ENCODE peak calls at places on chromosome 3, in seven cellular contexts. J is uterus, L is astrocyte, F is transverse colon, E is mammary epithelial cell, H is sigmoid colon, R is psoas muscle. X is an unnamed sample.

GRCh38 chr3:25259871-25260270 is 168.2 kb upstream of the RARB start:
- DNase-seq in J (no peak), L (no peak), F (no peak), E (no peak), H (no peak), R (no peak), X (no peak)

GRCh38 chr3:128378631-128379347 is 87.9 kb downstream of the DNAJB8 start:
- DNase-seq in J (peak; percentile 53), L (peak; percentile 69), F (no peak), E (no peak), H (peak; percentile 77), R (peak; percentile 59), X (peak; percentile 43)

GRCh38 chr3:99817437-99818240 is at the start of gene CMSS1:
- DNase-seq in J (peak; percentile 93), L (peak; percentile 84), F (peak; percentile 96), E (peak; percentile 90), H (peak; percentile 97), R (peak; percentile 97), X (peak; percentile 96)

GRCh38 chr3:126083138-126083445 is 832 bp downstream of the SLC41A3 start:
- DNase-seq in J (no peak), L (no peak), F (no peak), E (no peak), H (no peak), R (no peak), X (no peak)

GRCh38 chr3:52434491-52435115 is 10.3 kb downstream of the SEMA3G start:
- DNase-seq in J (no peak), L (no peak), F (no peak), E (no peak), H (peak; percentile 48), R (no peak), X (no peak)

GRCh38 chr3:52046186-52046913 is 10.0 kb downstream of the DUSP7 start:
- DNase-seq in J (peak; percentile 55), L (peak; percentile 98), F (no peak), E (peak; percentile 100), H (no peak), R (peak; percentile 56), X (no peak)

GRCh38 chr3:189360291-189360690 is 188.5 kb downstream of the TPRG1 start:
- DNase-seq in J (no peak), L (peak; percentile 54), F (no peak), E (no peak), H (no peak), R (no peak), X (no peak)

GRCh38 chr3:6228958-6229683 is 631.8 kb upstream of the GRM7 start:
- DNase-seq in J (no peak), L (no peak), F (no peak), E (no peak), H (no peak), R (no peak), X (no peak)

GRCh38 chr3:36075491-36075890 is 304.8 kb upstream of the STAC start:
- DNase-seq in J (no peak), L (peak; percentile 10), F (no peak), E (peak; percentile 2), H (no peak), R (no peak), X (no peak)

GRCh38 chr3:146170591-146170990 is 9.6 kb upstream of the PLOD2 start:
- DNase-seq in J (no peak), L (no peak), F (no peak), E (no peak), H (no peak), R (no peak), X (no peak)

GRCh38 chr3:105844713-105845112 is 24.1 kb downstream of the CBLB start:
- DNase-seq in J (no peak), L (no peak), F (no peak), E (no peak), H (no peak), R (no peak), X (no peak)

GRCh38 chr3:65808407-65808806 is 230.3 kb downstream of the MAGI1 start:
- DNase-seq in J (no peak), L (no peak), F (no peak), E (no peak), H (no peak), R (no peak), X (no peak)

GRCh38 chr3:151197981-151198767 is 4.8 kb downstream of the GPR171 start:
- DNase-seq in J (no peak), L (peak; percentile 53), F (no peak), E (no peak), H (no peak), R (no peak), X (no peak)

GRCh38 chr3:87615506-87615905 is 339.1 kb upstream of the POU1F1 start:
- DNase-seq in J (no peak), L (no peak), F (no peak), E (no peak), H (no peak), R (no peak), X (no peak)

GRCh38 chr3:36956155-36956554 is 11.3 kb upstream of the TRANK1 start:
- DNase-seq in J (no peak), L (no peak), F (no peak), E (no peak), H (no peak), R (no peak), X (no peak)

GRCh38 chr3:175007316-175007715 is 148.2 kb downstream of the NAALADL2 start:
- DNase-seq in J (no peak), L (no peak), F (no peak), E (no peak), H (no peak), R (no peak), X (no peak)

GRCh38 chr3:55607844-55608243 is 120.7 kb upstream of the WNT5A start:
- DNase-seq in J (no peak), L (no peak), F (no peak), E (no peak), H (no peak), R (no peak), X (no peak)

GRCh38 chr3:100499651-100500050 is 7.2 kb downstream of the TMEM45A start:
- DNase-seq in J (no peak), L (no peak), F (no peak), E (no peak), H (no peak), R (no peak), X (no peak)

DNA sequence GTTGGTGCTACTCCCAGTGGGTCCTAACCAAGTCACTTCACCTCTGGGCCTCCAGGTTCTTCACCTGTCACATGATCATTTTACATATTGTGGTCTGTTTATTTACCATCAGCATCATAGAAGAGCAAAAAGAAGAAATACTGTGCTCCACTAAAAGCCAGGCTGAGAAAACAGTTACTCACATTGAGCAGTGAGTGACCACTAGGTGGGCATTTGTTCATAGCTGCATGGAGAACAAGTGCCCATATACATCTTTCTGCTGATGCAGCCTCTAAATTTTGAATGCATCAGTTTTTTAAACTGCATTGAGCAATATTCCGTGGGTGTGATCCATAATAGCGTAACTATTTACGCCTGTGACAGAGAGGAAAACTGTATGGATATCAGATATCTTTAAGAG is 76.2 kb downstream of the DCUN1D1 start:
- DNase-seq in J (no peak), L (no peak), F (no peak), E (no peak), H (no peak), R (no peak), X (no peak)
- TF ChIP-seq CTCF in J (no peak), L (peak; percentile 16), F (no peak), E (peak; percentile 1), H (no peak), R (no peak), X (no peak)

GRCh38 chr3:42095540-42095939 is 4.4 kb downstream of the TRAK1 start:
- DNase-seq in J (no peak), L (no peak), F (no peak), E (no peak), H (no peak), R (no peak), X (no peak)
- H3K4me1 ChIP-seq in J (peaks cover 18% of the 10 kb centered on the region), L (peaks cover 42% of the 10 kb centered on the region), F (peaks cover 5% of the 10 kb centered on the region), E (peaks cover 30% of the 10 kb centered on the region), H (peaks cover 74% of the 10 kb centered on the region), R (peaks cover 56% of the 10 kb centered on the region), X (no peaks in the 10 kb centered on the region)

GRCh38 chr3:129890891-129891290 is 2.6 kb downstream of the TMCC1 start:
- DNase-seq in J (no peak), L (no peak), F (no peak), E (no peak), H (no peak), R (no peak), X (no peak)
- H3K4me3 ChIP-seq in J (no peak overlapping the region), L (no peak overlapping the region), F (no peak overlapping the region), E (no peak overlapping the region), H (no peak overlapping the region), R (peak overlapping the region; percentile 95), X (no peak overlapping the region)

GRCh38 chr3:71649757-71650156 is 66.2 kb upstream of the FOXP1 start:
- DNase-seq in J (no peak), L (no peak), F (no peak), E (no peak), H (no peak), R (no peak), X (no peak)

GRCh38 chr3:71650372-71650771 is 66.8 kb upstream of the FOXP1 start:
- DNase-seq in J (no peak), L (no peak), F (no peak), E (no peak), H (no peak), R (no peak), X (no peak)

GRCh38 chr3:71651625-71652024 is 68.1 kb upstream of the FOXP1 start:
- DNase-seq in J (no peak), L (no peak), F (no peak), E (no peak), H (no peak), R (no peak), X (no peak)

GRCh38 chr3:71647751-71648150 is 64.2 kb upstream of the FOXP1 start:
- DNase-seq in J (no peak), L (no peak), F (no peak), E (peak; percentile 32), H (no peak), R (no peak), X (no peak)

GRCh38 chr3:71652786-71653419 is 69.4 kb upstream of the FOXP1 start:
- DNase-seq in J (peak; percentile 27), L (peak; percentile 58), F (peak; percentile 37), E (peak; percentile 29), H (peak; percentile 80), R (peak; percentile 28), X (no peak)
- TF ChIP-seq CTCF in J (peak; percentile 52), L (peak; percentile 70), F (peak; percentile 43), E (peak; percentile 55), H (peak; percentile 31), R (peak; percentile 58), X (peak; percentile 42)

X was measured in ovary.